ENCODE peak calls at places on chromosomes 2 and 18, in five cellular contexts. H, G, M, O and A are unnamed samples.

GRCh38 chr2:160324161-160324768 is 124.2 kb upstream of the ITGB6 start:
- DNase-seq in H (peak), G (peak), M (peak), O (peak), A (peak)

GRCh38 chr2:152127628-152128027 is 28.8 kb upstream of the CACNB4 start:
- DNase-seq in H (no peak), G (no peak), M (no peak), O (no peak), A (no peak)

GRCh38 chr2:158788951-158789350 is 6.2 kb upstream of the DAPL1 start:
- DNase-seq in H (no peak), G (no peak), M (no peak), O (no peak), A (no peak)

GRCh38 chr2:49261791-49262190 is 107.5 kb upstream of the FSHR start:
- DNase-seq in H (no peak), G (no peak), M (no peak), O (no peak), A (no peak)

GRCh38 chr2:44515416-44515815 is 153.7 kb downstream of the CAMKMT start:
- DNase-seq in H (no peak), G (no peak), M (no peak), O (peak), A (peak)

GRCh38 chr18:37662546-37663339 is 97.1 kb upstream of the CELF4 start:
- DNase-seq in H (no peak), G (no peak), M (no peak), O (no peak), A (no peak)

GRCh38 chr2:101173707-101174295 is 22.6 kb upstream of the TBC1D8 start:
- DNase-seq in H (no peak), G (peak), M (no peak), O (no peak), A (no peak)

GRCh38 chr2:128421861-128422311 is 103.2 kb upstream of the HS6ST1 start:
- DNase-seq in H (no peak), G (peak), M (no peak), O (no peak), A (no peak)

GRCh38 chr2:185188656-185189055 is 549.9 kb upstream of the FSIP2 start:
- DNase-seq in H (no peak), G (no peak), M (no peak), O (no peak), A (no peak)

GRCh38 chr2:74585406-74586182 is 31.1 kb downstream of the DOK1 start:
- DNase-seq in H (no peak), G (no peak), M (no peak), O (no peak), A (no peak)

GRCh38 chr2:30758315-30758714 is 48.9 kb downstream of the CAPN13 start:
- DNase-seq in H (no peak), G (peak), M (no peak), O (no peak), A (no peak)

GRCh38 chr2:131056204-131056975 is 36.9 kb downstream of the FAM168B start:
- DNase-seq in H (no peak), G (no peak), M (no peak), O (no peak), A (no peak)

GRCh38 chr2:26722911-26723310 is 30.4 kb downstream of the KCNK3 start:
- DNase-seq in H (no peak), G (no peak), M (no peak), O (no peak), A (no peak)

GRCh38 chr2:210315015-210315807 is at the start of gene MYL1:
- DNase-seq in H (no peak), G (no peak), M (no peak), O (no peak), A (no peak)

GRCh38 chr18:38368246-38368645 is 802.6 kb upstream of the CELF4 start:
- DNase-seq in H (no peak), G (no peak), M (no peak), O (peak), A (no peak)

GRCh38 chr2:163175294-163175693 is 336.7 kb upstream of the KCNH7 start:
- DNase-seq in H (no peak), G (no peak), M (no peak), O (no peak), A (no peak)

GRCh38 chr2:230457793-230458192 is 41.8 kb downstream of the SP100 start:
- DNase-seq in H (no peak), G (no peak), M (no peak), O (no peak), A (no peak)

GRCh38 chr2:84781942-84782716 is 98.8 kb downstream of the TRABD2A start:
- DNase-seq in H (no peak), G (peak), M (no peak), O (peak), A (peak)

GRCh38 chr2:15973446-15974202 is 33.3 kb downstream of the MYCN start:
- DNase-seq in H (no peak), G (no peak), M (no peak), O (no peak), A (no peak)

GRCh38 chr2:39390126-39390692 is 46.9 kb downstream of the MAP4K3 start:
- DNase-seq in H (no peak), G (no peak), M (no peak), O (no peak), A (no peak)

GRCh38 chr18:210075-210474 is 51.7 kb downstream of the USP14 start:
- DNase-seq in H (no peak), G (no peak), M (no peak), O (no peak), A (no peak)

DNA sequence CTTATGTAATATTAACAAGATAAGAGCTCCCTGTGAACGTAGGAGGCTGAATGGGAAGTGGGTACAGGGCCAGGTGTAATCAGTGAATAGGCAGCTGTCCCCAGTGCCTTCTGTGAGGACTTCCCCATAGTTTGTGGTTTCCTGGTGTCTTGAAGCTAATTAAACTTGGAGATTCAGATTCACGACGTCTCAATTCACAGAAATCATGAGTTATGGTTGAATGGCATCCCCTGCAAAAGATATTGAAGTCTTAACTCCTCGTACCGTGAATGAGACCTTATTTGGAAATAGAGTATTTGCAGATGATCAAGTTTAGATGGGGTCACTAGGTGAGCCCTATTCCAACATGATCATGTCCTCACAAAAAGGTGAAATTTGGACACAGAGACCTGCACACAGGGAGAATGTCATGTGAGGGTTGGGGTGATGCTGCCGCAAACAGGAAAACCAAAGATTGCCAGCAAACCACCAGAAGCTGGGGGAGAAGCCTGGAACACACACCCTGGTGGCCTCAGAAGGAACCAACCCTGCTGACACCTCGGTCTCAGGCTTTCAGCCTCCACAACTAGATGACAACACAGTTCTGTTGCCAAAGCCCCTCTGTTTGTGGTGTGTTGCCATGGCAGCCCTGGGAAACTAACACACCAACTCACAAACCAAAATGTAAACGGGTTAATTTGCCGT is 13.2 kb downstream of the ARL4C start:
- DNase-seq in H (no peak), G (peak), M (no peak), O (no peak), A (no peak)
- H3K4me3 ChIP-seq in H (no peak), G (no peak), M (no peak), O (no peak), A (no peak)

DNA sequence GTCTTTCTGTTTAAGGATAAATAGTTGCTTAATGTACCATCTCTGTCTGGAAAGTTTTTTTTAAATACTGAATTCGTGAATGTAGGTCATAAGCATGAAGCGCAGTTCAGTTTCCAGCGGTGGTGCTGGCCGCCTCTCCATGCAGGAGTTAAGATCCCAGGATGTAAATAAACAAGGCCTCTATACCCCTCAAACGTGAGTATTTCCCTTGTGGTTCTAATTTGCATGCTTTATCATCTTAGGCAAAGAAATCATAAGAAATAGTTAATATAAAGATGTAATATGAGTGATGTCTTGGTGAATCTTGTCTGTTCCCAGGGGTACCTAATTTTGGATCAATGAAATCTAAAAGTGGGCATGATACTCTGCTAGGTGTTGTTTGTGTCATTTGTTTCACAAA is 1.5 kb downstream of the NDC80 start:
- DNase-seq in H (no peak), G (no peak), M (no peak), O (no peak), A (no peak)
- H3K4me3 ChIP-seq in H (peak), G (peak), M (peak), O (peak), A (peak)

DNA sequence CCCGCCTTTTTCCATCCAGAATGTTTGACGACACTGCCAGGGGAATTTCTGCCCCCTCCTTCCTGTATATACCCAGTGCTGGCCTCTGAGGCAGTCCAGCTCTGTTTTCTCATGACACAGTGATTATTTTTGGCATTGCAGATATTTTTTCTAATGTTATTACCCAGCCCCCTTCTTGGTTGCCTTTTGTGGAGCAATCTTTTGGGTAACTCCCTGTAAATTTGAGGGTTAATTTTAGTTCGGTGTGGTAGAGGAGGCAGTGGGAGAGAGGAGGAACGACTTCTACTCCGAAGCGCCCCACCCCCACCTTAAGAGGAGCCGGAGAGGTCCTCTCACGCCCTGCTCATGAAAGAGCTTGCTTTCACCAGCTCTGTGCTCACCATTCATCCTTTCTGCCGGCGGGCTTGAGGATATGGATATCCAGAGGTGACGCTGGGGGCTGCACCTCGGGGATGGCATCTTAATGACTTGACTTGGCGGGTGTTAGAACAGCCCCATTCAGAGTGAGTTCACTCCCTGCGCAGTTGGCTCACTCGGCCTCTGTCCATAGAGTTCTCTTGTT is 38.3 kb downstream of the EPAS1 start:
- DNase-seq in H (peak), G (no peak), M (peak), O (peak), A (peak)
- H3K4me3 ChIP-seq in H (no peak), G (peak), M (no peak), O (no peak), A (no peak)

GRCh38 chr18:56576826-56577573 is 61.4 kb downstream of the TXNL1 start:
- DNase-seq in H (no peak), G (no peak), M (no peak), O (no peak), A (no peak)
- H3K4me3 ChIP-seq in H (no peak), G (no peak), M (no peak), O (no peak), A (no peak)

GRCh38 chr2:195343540-195343939 is 313.5 kb upstream of the SLC39A10 start:
- DNase-seq in H (no peak), G (no peak), M (no peak), O (no peak), A (no peak)

GRCh38 chr2:195338856-195339255 is 318.2 kb upstream of the SLC39A10 start:
- DNase-seq in H (no peak), G (no peak), M (no peak), O (no peak), A (no peak)

GRCh38 chr2:195342105-195342504 is 314.9 kb upstream of the SLC39A10 start:
- DNase-seq in H (no peak), G (no peak), M (no peak), O (no peak), A (no peak)

GRCh38 chr2:195343942-195344530 is 313.0 kb upstream of the SLC39A10 start:
- DNase-seq in H (no peak), G (no peak), M (peak), O (peak), A (no peak)
- H3K4me3 ChIP-seq in H (no peak), G (no peak), M (no peak), O (no peak), A (no peak)

GRCh38 chr2:143148757-143149156 is 19.5 kb downstream of the ARHGAP15 start:
- DNase-seq in H (no peak), G (no peak), M (no peak), O (no peak), A (no peak)

GRCh38 chr2:143152652-143153051 is 23.4 kb downstream of the ARHGAP15 start:
- DNase-seq in H (no peak), G (no peak), M (no peak), O (no peak), A (no peak)

GRCh38 chr2:143150287-143150686 is 21.1 kb downstream of the ARHGAP15 start:
- DNase-seq in H (no peak), G (no peak), M (no peak), O (no peak), A (no peak)

GRCh38 chr2:143151111-143151752 is 22.0 kb downstream of the ARHGAP15 start:
- DNase-seq in H (no peak), G (no peak), M (no peak), O (no peak), A (no peak)

GRCh38 chr2:143152219-143152618 is 23.0 kb downstream of the ARHGAP15 start:
- DNase-seq in H (no peak), G (no peak), M (no peak), O (no peak), A (no peak)
- H3K4me3 ChIP-seq in H (no peak), G (no peak), M (no peak), O (no peak), A (no peak)

DNA sequence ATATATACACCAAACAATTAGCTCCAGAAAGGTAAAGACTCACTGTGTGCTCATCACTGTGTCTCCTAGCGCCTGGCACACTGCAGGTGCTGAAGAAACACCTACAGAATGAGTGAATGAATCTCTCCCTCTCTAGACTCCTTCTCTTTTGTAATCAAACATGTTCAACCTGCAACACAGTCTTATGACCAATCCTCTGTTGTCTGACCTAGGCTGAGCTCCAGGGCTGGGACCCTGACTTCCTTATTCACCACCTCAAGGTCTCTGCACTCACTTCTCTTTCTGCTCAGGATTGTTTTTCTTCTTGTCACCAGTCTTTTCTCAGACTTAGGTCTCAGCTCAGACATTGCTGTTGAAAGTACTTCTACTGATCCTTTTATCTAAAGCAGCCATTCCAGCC is 9.8 kb downstream of the CKAP2L start:
- DNase-seq in H (no peak), G (no peak), M (no peak), O (no peak), A (peak)
- H3K4me3 ChIP-seq in H (no peak), G (no peak), M (no peak), O (no peak), A (no peak)

GRCh38 chr2:155842103-155842502 is 490.4 kb downstream of the NR4A2 start:
- DNase-seq in H (no peak), G (no peak), M (peak), O (peak), A (peak)
- H3K4me3 ChIP-seq in H (no peak), G (no peak), M (no peak), O (no peak), A (no peak)

DNA sequence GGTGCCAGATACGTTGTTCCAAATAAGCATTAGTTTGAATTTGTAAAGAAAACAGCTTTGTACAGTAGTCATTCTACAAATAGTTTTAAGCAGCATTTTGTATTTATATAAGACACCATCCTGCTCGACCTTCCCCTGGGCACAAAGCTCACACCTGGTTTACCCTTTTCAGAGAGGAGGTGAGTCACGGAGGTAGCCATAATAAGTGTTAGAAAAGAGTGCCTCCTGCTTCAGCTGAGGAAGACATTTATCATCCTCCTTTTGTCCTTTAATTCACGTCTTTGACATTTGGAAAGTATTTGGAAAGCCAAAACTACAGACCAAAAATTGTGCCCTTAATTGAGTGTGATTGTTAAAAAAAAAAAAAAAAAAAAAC is 6.8 kb downstream of the RAB12 start:
- DNase-seq in H (no peak), G (no peak), M (no peak), O (peak), A (peak)
- H3K4me3 ChIP-seq in H (no peak), G (no peak), M (no peak), O (no peak), A (no peak)

GRCh38 chr18:13615432-13615861 is 110.9 kb downstream of the FAM210A start:
- DNase-seq in H (no peak), G (no peak), M (peak), O (no peak), A (no peak)
- H3K4me3 ChIP-seq in H (no peak), G (no peak), M (no peak), O (no peak), A (no peak)